ENCODE peak calls at places on chromosomes 4 and X, in nine cellular contexts. K is ovary; X is GM12878; F is CD8-positive, alpha-beta T cell; E is hepatocyte; O is heart right ventricle; U is BJ; L is pancreas; C is tibial nerve. T is an unnamed sample. For H3K36me3, the result is how much of the 10 kb centered on the place peaks cover.

GRCh38 chrX:9465380-9466114 is 689 bp downstream of the TBL1X start:
- DNase-seq in K (peak), X (no peak), F (peak), E (peak), O (peak), U (no peak), L (peak), C (no peak), T (peak)

GRCh38 chr4:88907478-88907877 is 149.5 kb downstream of the FAM13A start:
- DNase-seq in K (no peak), X (no peak), F (no peak), E (no peak), O (no peak), U (no peak), L (no peak), C (no peak), T (no peak)

GRCh38 chrX:116379854-116380253 is 56.6 kb upstream of the SLC6A14 start:
- DNase-seq in K (no peak), X (no peak), F (no peak), E (no peak), O (peak), U (no peak), L (no peak), C (no peak), T (no peak)

GRCh38 chr4:85127653-85128052 is 161.2 kb upstream of the WDFY3 start:
- DNase-seq in K (no peak), X (no peak), F (no peak), E (peak), O (peak), U (no peak), L (peak), C (no peak), T (peak)

GRCh38 chr4:188949608-188950007 is 810.4 kb downstream of the TRIML1 start:
- DNase-seq in K (no peak), X (no peak), F (no peak), E (no peak), O (no peak), U (no peak), L (no peak), C (no peak), T (no peak)

GRCh38 chrX:119942831-119943184 is 743 bp downstream of the NKAP start:
- DNase-seq in K (no peak), X (no peak), F (peak), E (peak), O (no peak), U (no peak), L (no peak), C (no peak), T (no peak)

GRCh38 chr4:176545886-176546285 is 226.1 kb downstream of the SPCS3 start:
- DNase-seq in K (no peak), X (no peak), F (no peak), E (no peak), O (no peak), U (no peak), L (no peak), C (no peak), T (no peak)

GRCh38 chrX:154458116-154458953 is at the start of gene PLXNA3:
- DNase-seq in K (peak), X (no peak), F (peak), E (peak), O (peak), U (no peak), L (peak), C (no peak), T (peak)

GRCh38 chr4:23232987-23233386 is 540.2 kb downstream of the GBA3 start:
- DNase-seq in K (no peak), X (no peak), F (no peak), E (no peak), O (no peak), U (no peak), L (no peak), C (no peak), T (no peak)

GRCh38 chr4:153759407-153760226 is at the start of gene RNF175:
- DNase-seq in K (no peak), X (no peak), F (no peak), E (peak), O (no peak), U (no peak), L (no peak), C (no peak), T (no peak)

GRCh38 chr4:98648602-98649001 is 9.8 kb downstream of the TSPAN5 start:
- DNase-seq in K (peak), X (no peak), F (no peak), E (no peak), O (no peak), U (no peak), L (no peak), C (no peak), T (no peak)

GRCh38 chrX:104681214-104681613 is 115.2 kb downstream of the IL1RAPL2 start:
- DNase-seq in K (no peak), X (no peak), F (no peak), E (no peak), O (no peak), U (no peak), L (no peak), C (no peak), T (no peak)

GRCh38 chr4:128916832-128917231 is 107.3 kb downstream of the JADE1 start:
- DNase-seq in K (no peak), X (peak), F (no peak), E (no peak), O (no peak), U (no peak), L (no peak), C (no peak), T (peak)

GRCh38 chr4:84968936-84969335 is 2.4 kb upstream of the WDFY3 start:
- DNase-seq in K (no peak), X (no peak), F (no peak), E (no peak), O (no peak), U (no peak), L (no peak), C (no peak), T (no peak)

GRCh38 chrX:44946771-44947170 is 73.8 kb downstream of the KDM6A start:
- DNase-seq in K (no peak), X (no peak), F (no peak), E (no peak), O (no peak), U (no peak), L (no peak), C (no peak), T (no peak)

GRCh38 chr4:40132816-40133215 is 64.0 kb upstream of the RHOH start:
- DNase-seq in K (no peak), X (no peak), F (no peak), E (no peak), O (no peak), U (no peak), L (no peak), C (no peak), T (no peak)

DNA sequence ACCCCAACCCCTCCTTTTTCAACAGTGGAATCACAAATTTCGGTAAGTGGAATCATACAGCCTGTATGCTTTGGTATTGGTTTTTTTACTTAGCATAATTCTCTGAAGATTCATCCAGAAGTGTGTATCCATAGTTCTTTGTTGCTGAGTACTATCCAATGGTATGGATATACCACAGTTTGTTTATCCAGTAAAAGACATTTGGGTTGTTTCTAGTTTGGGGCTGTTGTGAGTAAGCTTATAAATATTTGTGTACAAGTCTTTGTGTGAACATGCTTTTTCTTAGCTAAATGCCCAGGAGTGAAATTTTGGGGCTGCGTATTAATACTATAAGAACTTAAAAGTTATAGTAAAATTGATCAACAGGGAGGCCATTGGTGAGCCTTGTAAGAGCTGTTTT is 57.5 kb upstream of the GC start:
- DNase-seq in K (no peak), X (no peak), F (no peak), E (no peak), O (no peak), U (no peak), L (no peak), C (no peak), T (no peak)
- TF ChIP-seq CTCF in K (no peak), X (no peak), F (no peak), E (no peak), O (no peak), U (no peak), L (no peak), C (no peak), T (no peak)

GRCh38 chr4:47876784-47877183 is 37.6 kb downstream of the NFXL1 start:
- DNase-seq in K (no peak), X (no peak), F (no peak), E (no peak), O (no peak), U (no peak), L (no peak), C (no peak), T (no peak)
- H3K36me3 ChIP-seq in K (under half), X (under half), F (under half), E (under half), O (under half), U (under half), L (under half), C (under half), T (under half)

GRCh38 chr4:41934813-41935651 is at the start of gene TMEM33:
- DNase-seq in K (peak), X (peak), F (peak), E (peak), O (peak), U (peak), L (peak), C (peak), T (peak)
- TF ChIP-seq CTCF in K (no peak), X (no peak), F (no peak), E (peak), O (peak), U (peak), L (no peak), C (peak), T (no peak)

DNA sequence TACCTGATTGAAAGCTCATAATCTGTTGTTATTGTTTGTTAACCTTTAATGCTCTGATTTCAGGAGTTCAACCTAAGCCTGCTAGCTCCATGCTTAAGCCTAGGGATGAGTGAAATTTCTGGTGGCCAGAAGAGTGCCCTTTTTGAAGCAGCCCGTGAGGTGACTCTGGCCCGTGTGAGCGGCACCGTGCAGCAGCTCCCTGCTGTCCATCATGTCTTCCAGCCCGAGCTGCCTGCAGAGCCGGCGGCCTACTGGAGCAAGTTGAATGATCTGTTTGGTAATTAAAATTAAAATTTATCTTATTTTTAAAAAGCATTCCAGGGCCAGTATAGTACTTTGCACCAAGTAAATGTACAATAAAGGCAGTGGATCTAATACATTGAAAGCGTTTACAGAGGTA is 37.1 kb upstream of the MSANTD1 start:
- DNase-seq in K (no peak), X (no peak), F (no peak), E (no peak), O (no peak), U (no peak), L (no peak), C (no peak), T (no peak)
- H3K36me3 ChIP-seq in K (under half), X (under half), F (half or more), E (under half), O (under half), U (under half), L (half or more), C (under half), T (under half)

GRCh38 chrX:85994787-85995186 is 52.6 kb downstream of the CHM start:
- DNase-seq in K (no peak), X (no peak), F (no peak), E (no peak), O (no peak), U (no peak), L (no peak), C (no peak), T (no peak)
- TF ChIP-seq CTCF in K (no peak), X (no peak), F (no peak), E (no peak), O (no peak), U (no peak), L (no peak), C (no peak), T (no peak)

GRCh38 chr4:184399505-184399893 is 74.9 kb downstream of the IRF2 start:
- DNase-seq in K (peak), X (no peak), F (no peak), E (no peak), O (no peak), U (no peak), L (no peak), C (no peak), T (no peak)

GRCh38 chr4:184401397-184402171 is 72.8 kb downstream of the IRF2 start:
- DNase-seq in K (no peak), X (no peak), F (no peak), E (no peak), O (no peak), U (no peak), L (no peak), C (no peak), T (no peak)

GRCh38 chr4:184400891-184401290 is 73.5 kb downstream of the IRF2 start:
- DNase-seq in K (no peak), X (no peak), F (no peak), E (no peak), O (no peak), U (no peak), L (no peak), C (no peak), T (no peak)

GRCh38 chr4:184398741-184399504 is 75.4 kb downstream of the IRF2 start:
- DNase-seq in K (no peak), X (no peak), F (no peak), E (no peak), O (no peak), U (no peak), L (no peak), C (no peak), T (no peak)

GRCh38 chr4:184400375-184400870 is 73.9 kb downstream of the IRF2 start:
- DNase-seq in K (no peak), X (no peak), F (no peak), E (no peak), O (no peak), U (peak), L (no peak), C (no peak), T (no peak)
- H3K36me3 ChIP-seq in K (under half), X (under half), F (under half), E (under half), O (under half), U (under half), L (under half), C (under half), T (under half)